ENCODE peak calls at places on chromosomes 16 and 17, in ten cellular contexts. C is cerebellum; M is SHP77; G is AG08395; N is transverse colon; B is GM12878; Q is GM04504; U is stimulated activated CD4-positive, alpha-beta T cell treated with anti-CD3 and anti-CD28 coated beads, Interleukin-4, amount 100 ng/mL, for 24 hours; P is AG09309; S is GF-D8. O is an unnamed sample.

GRCh38 chr17:32855620-32856019 is 21.3 kb downstream of the MYO1D start:
- DNase-seq in C (no peak), M (no peak), G (no peak), N (no peak), B (no peak), Q (no peak), U (no peak), P (no peak), S (no peak), O (no peak)

GRCh38 chr17:78839762-78840529 is 668 bp downstream of the USP36 start:
- DNase-seq in C (no peak), M (peak), G (peak), N (peak), B (no peak), Q (no peak), U (peak), P (no peak), S (peak), O (peak)

GRCh38 chr16:21301895-21302291 is 23.8 kb upstream of the CRYM start:
- DNase-seq in C (no peak), M (no peak), G (no peak), N (no peak), B (no peak), Q (no peak), U (no peak), P (no peak), S (no peak), O (no peak)

GRCh38 chr16:23987443-23987842 is 151.7 kb downstream of the PRKCB start:
- DNase-seq in C (no peak), M (no peak), G (no peak), N (no peak), B (peak), Q (no peak), U (no peak), P (no peak), S (no peak), O (peak)

GRCh38 chr16:71846443-71846842 is 667 bp downstream of the ATXN1L start:
- DNase-seq in C (no peak), M (no peak), G (peak), N (peak), B (no peak), Q (no peak), U (peak), P (no peak), S (no peak), O (no peak)

GRCh38 chr17:58083491-58084316 is 485 bp downstream of the DYNLL2 start:
- DNase-seq in C (peak), M (peak), G (peak), N (peak), B (no peak), Q (peak), U (peak), P (no peak), S (no peak), O (peak)

GRCh38 chr17:29590979-29591736 is 1.7 kb upstream of the GIT1 start:
- DNase-seq in C (no peak), M (peak), G (no peak), N (peak), B (no peak), Q (no peak), U (peak), P (no peak), S (peak), O (peak)

GRCh38 chr16:397135-397661 is at the start of gene NME4:
- DNase-seq in C (no peak), M (no peak), G (peak), N (peak), B (no peak), Q (no peak), U (no peak), P (no peak), S (peak), O (no peak)

GRCh38 chr17:4945944-4946280 is 2.4 kb downstream of the PFN1 start:
- DNase-seq in C (no peak), M (no peak), G (no peak), N (no peak), B (no peak), Q (no peak), U (no peak), P (no peak), S (no peak), O (no peak)

GRCh38 chr17:82035488-82035887 is 2.0 kb downstream of the DCXR start:
- DNase-seq in C (no peak), M (no peak), G (no peak), N (no peak), B (no peak), Q (no peak), U (no peak), P (no peak), S (no peak), O (no peak)

GRCh38 chr17:6701719-6702118 is 11.4 kb downstream of the SLC13A5 start:
- DNase-seq in C (no peak), M (peak), G (peak), N (no peak), B (no peak), Q (no peak), U (peak), P (no peak), S (no peak), O (no peak)

GRCh38 chr16:58428621-58429557 is 36.6 kb downstream of the GINS3 start:
- DNase-seq in C (no peak), M (no peak), G (no peak), N (no peak), B (no peak), Q (no peak), U (no peak), P (no peak), S (no peak), O (no peak)

GRCh38 chr17:45038771-45039634 is 12.4 kb downstream of the DCAKD start:
- DNase-seq in C (peak), M (no peak), G (no peak), N (no peak), B (no peak), Q (no peak), U (no peak), P (no peak), S (no peak), O (no peak)

GRCh38 chr16:89691231-89691985 is 4.9 kb downstream of the CDK10 start:
- DNase-seq in C (no peak), M (no peak), G (no peak), N (no peak), B (no peak), Q (no peak), U (no peak), P (no peak), S (no peak), O (no peak)

GRCh38 chr17:36901506-36901905 is 35.8 kb upstream of the LHX1 start:
- DNase-seq in C (no peak), M (no peak), G (no peak), N (no peak), B (no peak), Q (no peak), U (no peak), P (no peak), S (no peak), O (no peak)

GRCh38 chr17:79937981-79938695 is 97.5 kb downstream of the TBC1D16 start:
- DNase-seq in C (no peak), M (no peak), G (no peak), N (no peak), B (no peak), Q (peak), U (no peak), P (no peak), S (no peak), O (no peak)

GRCh38 chr17:40687106-40687505 is 16.4 kb downstream of the KRT24 start:
- DNase-seq in C (no peak), M (no peak), G (no peak), N (no peak), B (no peak), Q (no peak), U (no peak), P (no peak), S (no peak), O (no peak)

GRCh38 chr16:17529982-17530760 is 59.4 kb upstream of the XYLT1 start:
- DNase-seq in C (no peak), M (no peak), G (no peak), N (peak), B (peak), Q (no peak), U (peak), P (no peak), S (no peak), O (peak)

GRCh38 chr17:40443988-40444899 is 994 bp downstream of the IGFBP4 start:
- DNase-seq in C (no peak), M (no peak), G (no peak), N (peak), B (no peak), Q (no peak), U (no peak), P (no peak), S (no peak), O (peak)

GRCh38 chr16:69820926-69821541 is 58.9 kb downstream of the WWP2 start:
- DNase-seq in C (peak), M (no peak), G (peak), N (no peak), B (no peak), Q (peak), U (no peak), P (peak), S (no peak), O (no peak)

O was measured in GM06990.